ENCODE peak calls at places on chromosomes 13 and 19, in nine cellular contexts. H is WERI-Rb-1; C is posterior cingulate gyrus; M is CD4-positive, alpha-beta memory T cell; T is pancreas; U is kidney tubule cell; A is caudate nucleus; O is WTC11; S is fibroblast of villous mesenchyme. B is an unnamed sample.

GRCh38 chr13:43608400-43609137 is 178.2 kb downstream of the ENOX1 start:
- DNase-seq in H (no peak), C (no peak), M (no peak), T (no peak), U (no peak), A (no peak), O (no peak), S (no peak), B (no peak)

GRCh38 chr19:13154241-13154778 is 4.1 kb downstream of the IER2 start:
- DNase-seq in H (peak; percentile 36), C (peak; percentile 47), M (peak; percentile 34), T (peak; percentile 92), U (peak; percentile 94), A (no peak), O (no peak), S (peak; percentile 96), B (peak; percentile 84)

GRCh38 chr19:30361721-30362120 is 10.5 kb upstream of the ZNF536 start:
- DNase-seq in H (no peak), C (peak; percentile 16), M (no peak), T (no peak), U (no peak), A (no peak), O (no peak), S (no peak), B (no peak)

GRCh38 chr13:105991622-105992254 is 543.7 kb downstream of the EFNB2 start:
- DNase-seq in H (no peak), C (no peak), M (no peak), T (no peak), U (peak; percentile 72), A (no peak), O (no peak), S (peak; percentile 41), B (peak; percentile 95)

GRCh38 chr13:99871249-99871898 is 100.2 kb downstream of the ZIC5 start:
- DNase-seq in H (no peak), C (no peak), M (no peak), T (no peak), U (no peak), A (no peak), O (no peak), S (peak; percentile 6), B (no peak)

GRCh38 chr13:113646376-113646775 is 11.6 kb downstream of the ATP4B start:
- DNase-seq in H (no peak), C (no peak), M (no peak), T (no peak), U (no peak), A (no peak), O (no peak), S (no peak), B (no peak)

GRCh38 chr13:113930711-113931637 is 42.9 kb downstream of the C13orf46 start:
- DNase-seq in H (peak; percentile 8), C (no peak), M (peak; percentile 36), T (no peak), U (no peak), A (no peak), O (peak; percentile 2), S (no peak), B (peak; percentile 53)

GRCh38 chr13:27533155-27533643 is 82.8 kb upstream of the MTIF3 start:
- DNase-seq in H (peak; percentile 96), C (peak; percentile 87), M (peak; percentile 28), T (peak; percentile 95), U (peak; percentile 79), A (peak; percentile 66), O (peak; percentile 93), S (peak; percentile 76), B (peak; percentile 73)

GRCh38 chr13:30698023-30698422 is 37.3 kb upstream of the ALOX5AP start:
- DNase-seq in H (no peak), C (no peak), M (no peak), T (no peak), U (no peak), A (no peak), O (no peak), S (peak; percentile 33), B (peak; percentile 86)

GRCh38 chr19:17951151-17952040 is 15.5 kb upstream of the KCNN1 start:
- DNase-seq in H (peak; percentile 38), C (no peak), M (no peak), T (no peak), U (no peak), A (no peak), O (peak; percentile 39), S (no peak), B (no peak)

GRCh38 chr19:48135411-48135810 is 24.8 kb upstream of the PLA2G4C start:
- DNase-seq in H (no peak), C (no peak), M (no peak), T (no peak), U (no peak), A (no peak), O (peak; percentile 39), S (no peak), B (no peak)

GRCh38 chr13:92941167-92941566 is 285.4 kb upstream of the GPC6 start:
- DNase-seq in H (no peak), C (no peak), M (no peak), T (no peak), U (no peak), A (no peak), O (no peak), S (no peak), B (no peak)

GRCh38 chr13:111371211-111371610 is 50.8 kb downstream of the TEX29 start:
- DNase-seq in H (no peak), C (no peak), M (no peak), T (no peak), U (no peak), A (no peak), O (no peak), S (peak; percentile 50), B (no peak)

GRCh38 chr19:57637379-57637778 is 4.4 kb downstream of the ZNF211 start:
- DNase-seq in H (no peak), C (no peak), M (no peak), T (no peak), U (no peak), A (no peak), O (no peak), S (no peak), B (no peak)

GRCh38 chr13:90738881-90739280 is 608.6 kb upstream of the MIR17HG start:
- DNase-seq in H (no peak), C (no peak), M (no peak), T (no peak), U (peak; percentile 9), A (no peak), O (no peak), S (no peak), B (peak; percentile 5)

GRCh38 chr19:13038306-13039210 is 43.3 kb downstream of the NFIX start:
- DNase-seq in H (no peak), C (no peak), M (no peak), T (no peak), U (no peak), A (no peak), O (no peak), S (no peak), B (no peak)

GRCh38 chr13:113489549-113490495 is 689 bp downstream of the DCUN1D2 start:
- DNase-seq in H (peak; percentile 58), C (no peak), M (peak; percentile 17), T (peak; percentile 83), U (peak; percentile 77), A (peak; percentile 45), O (peak; percentile 42), S (peak; percentile 60), B (peak; percentile 43)

GRCh38 chr13:29441301-29441700 is 154.2 kb downstream of the SLC7A1 start:
- DNase-seq in H (no peak), C (no peak), M (no peak), T (no peak), U (no peak), A (no peak), O (no peak), S (no peak), B (no peak)

GRCh38 chr19:39998511-39998910 is 1.7 kb downstream of the ZNF546 start:
- DNase-seq in H (no peak), C (no peak), M (no peak), T (no peak), U (no peak), A (no peak), O (no peak), S (no peak), B (peak; percentile 25)

GRCh38 chr13:113903361-113903760 is 39.5 kb upstream of the GAS6 start:
- DNase-seq in H (no peak), C (no peak), M (no peak), T (no peak), U (no peak), A (no peak), O (no peak), S (no peak), B (peak; percentile 77)

GRCh38 chr13:92259523-92259922 is 861.1 kb downstream of the GPC5 start:
- DNase-seq in H (no peak), C (no peak), M (no peak), T (no peak), U (no peak), A (no peak), O (no peak), S (no peak), B (no peak)

GRCh38 chr19:10736189-10736588 is 18.3 kb downstream of the DNM2 start:
- DNase-seq in H (no peak), C (no peak), M (no peak), T (no peak), U (no peak), A (no peak), O (no peak), S (no peak), B (no peak)

GRCh38 chr19:49119411-49120324 is at the start of gene PPFIA3:
- DNase-seq in H (no peak), C (peak; percentile 34), M (no peak), T (peak; percentile 97), U (peak; percentile 54), A (peak; percentile 41), O (peak; percentile 63), S (peak; percentile 65), B (peak; percentile 68)

GRCh38 chr19:43470288-43470687 is 4.9 kb upstream of the LYPD3 start:
- DNase-seq in H (no peak), C (no peak), M (peak; percentile 22), T (no peak), U (no peak), A (no peak), O (no peak), S (peak; percentile 49), B (peak; percentile 91)

GRCh38 chr13:29937836-29938235 is 87.4 kb upstream of the UBL3 start:
- DNase-seq in H (no peak), C (no peak), M (peak; percentile 46), T (no peak), U (no peak), A (no peak), O (no peak), S (no peak), B (no peak)

GRCh38 chr19:15469513-15470297 is 5.4 kb upstream of the RASAL3 start:
- DNase-seq in H (no peak), C (no peak), M (no peak), T (peak; percentile 52), U (no peak), A (no peak), O (peak; percentile 56), S (no peak), B (no peak)

GRCh38 chr19:30564551-30565011 is 192.4 kb downstream of the ZNF536 start:
- DNase-seq in H (peak; percentile 46), C (peak; percentile 40), M (no peak), T (no peak), U (no peak), A (peak; percentile 18), O (no peak), S (no peak), B (no peak)

GRCh38 chr19:50646074-50646807 is 3.0 kb upstream of the C19orf81 start:
- DNase-seq in H (no peak), C (no peak), M (no peak), T (no peak), U (peak; percentile 66), A (no peak), O (no peak), S (peak; percentile 32), B (peak; percentile 68)

GRCh38 chr13:99154064-99154463 is 46.6 kb upstream of the UBAC2 start:
- DNase-seq in H (no peak), C (no peak), M (no peak), T (no peak), U (no peak), A (no peak), O (no peak), S (no peak), B (no peak)

GRCh38 chr19:5022066-5022860 is 53.4 kb downstream of the KDM4B start:
- DNase-seq in H (no peak), C (no peak), M (no peak), T (no peak), U (no peak), A (no peak), O (no peak), S (no peak), B (no peak)

GRCh38 chr19:45467456-45468158 is at the start of gene FOSB:
- DNase-seq in H (peak; percentile 94), C (peak; percentile 89), M (peak; percentile 98), T (peak; percentile 99), U (peak; percentile 96), A (peak; percentile 95), O (peak; percentile 93), S (peak; percentile 96), B (peak; percentile 94)